ENCODE peak calls at places on chromosomes 1 and 21, in eight cellular contexts. F, I, L, T, M, U, G and W are unnamed samples.

GRCh38 chr1:152398812-152399698 is 15.0 kb downstream of the CRNN start:
- DNase-seq in I (no peak), U (no peak), L (peak), F (peak), G (no peak), M (peak), T (peak), W (peak)

GRCh38 chr1:60423181-60423780 is 349.7 kb upstream of the C1orf87 start:
- DNase-seq in I (no peak), L (no peak), U (no peak), T (no peak), F (no peak), M (no peak), G (peak), W (no peak)

GRCh38 chr1:2132222-2133038 is 62.1 kb downstream of the FAAP20 start:
- DNase-seq in F (peak), L (peak), T (peak), G (peak), I (peak), M (peak), U (peak), W (no peak)

GRCh38 chr21:42636535-42636914 is 16.9 kb upstream of the PDE9A start:
- DNase-seq in L (no peak), U (peak), F (peak), I (no peak), T (no peak), G (no peak), M (no peak), W (no peak)

GRCh38 chr1:17895401-17895800 is 140.3 kb downstream of the ACTL8 start:
- DNase-seq in I (no peak), T (no peak), F (no peak), U (no peak), M (no peak), G (no peak), L (no peak), W (no peak)

GRCh38 chr1:33117440-33118085 is 36.6 kb downstream of the AZIN2 start:
- DNase-seq in U (no peak), T (no peak), I (no peak), M (no peak), F (no peak), G (no peak), L (no peak), W (no peak)

GRCh38 chr1:194155962-194156361 is 969.5 kb upstream of the B3GALT2 start:
- DNase-seq in F (no peak), G (no peak), M (no peak), L (no peak), I (no peak), U (no peak), T (no peak), W (no peak)

GRCh38 chr1:20981903-20982695 is 194.6 kb downstream of the EIF4G3 start:
- DNase-seq in U (peak), L (peak), F (peak), M (no peak), G (peak), I (no peak), T (peak), W (no peak)

GRCh38 chr1:63368131-63368530 is 704 bp downstream of the ALG6 start:
- DNase-seq in T (peak), G (no peak), I (no peak), L (peak), U (peak), M (no peak), F (no peak), W (no peak)

GRCh38 chr1:177923441-177923840 is 46.4 kb downstream of the SEC16B start:
- DNase-seq in L (no peak), G (no peak), U (peak), M (no peak), I (no peak), T (no peak), F (no peak), W (no peak)

GRCh38 chr1:44355582-44356305 is 687 bp upstream of the ERI3 start:
- DNase-seq in T (no peak), U (no peak), I (no peak), G (no peak), F (no peak), M (peak), L (no peak), W (no peak)

GRCh38 chr1:234743866-234744581 is 134.0 kb upstream of the IRF2BP2 start:
- DNase-seq in L (peak), F (no peak), I (no peak), U (peak), M (peak), T (no peak), G (peak), W (no peak)

GRCh38 chr1:10249808-10250457 is 39.6 kb downstream of the KIF1B start:
- DNase-seq in F (no peak), U (no peak), L (no peak), G (no peak), I (no peak), M (no peak), T (no peak), W (no peak)

GRCh38 chr1:32774464-32774808 is 42.7 kb downstream of the YARS1 start:
- DNase-seq in M (peak), L (no peak), F (no peak), T (no peak), U (no peak), G (no peak), I (no peak), W (no peak)

GRCh38 chr21:23853796-23854379 is 1753.4 kb downstream of the MRPL39 start:
- DNase-seq in I (no peak), F (peak), U (peak), L (peak), T (no peak), G (peak), M (peak), W (no peak)

GRCh38 chr1:109532365-109533136 is 7.1 kb upstream of the GPR61 start:
- DNase-seq in U (peak), L (peak), F (peak), T (peak), M (peak), G (peak), I (peak), W (peak)

GRCh38 chr1:193367863-193368262 is 181.4 kb upstream of the B3GALT2 start:
- DNase-seq in T (no peak), L (no peak), F (no peak), G (no peak), M (no peak), U (no peak), I (no peak), W (no peak)

GRCh38 chr1:117757668-117758067 is 151.8 kb downstream of the TENT5C start:
- DNase-seq in U (peak), G (no peak), F (peak), I (no peak), L (no peak), T (no peak), M (no peak), W (no peak)

GRCh38 chr1:17919525-17920439 is 164.6 kb downstream of the ACTL8 start:
- DNase-seq in M (peak), F (peak), I (peak), T (no peak), L (peak), U (peak), G (no peak), W (peak)

GRCh38 chr1:119743776-119744597 is 24.7 kb downstream of the HMGCS2 start:
- DNase-seq in L (peak), F (peak), T (peak), M (peak), G (peak), U (peak), I (peak), W (peak)

GRCh38 chr1:55507578-55507931 is 292.4 kb upstream of the USP24 start:
- DNase-seq in U (no peak), I (no peak), G (no peak), M (no peak), T (no peak), L (no peak), F (no peak), W (no peak)

GRCh38 chr1:215606564-215607168 is 39.6 kb downstream of the KCTD3 start:
- DNase-seq in F (peak), I (no peak), G (no peak), L (peak), M (no peak), T (no peak), U (peak), W (no peak)

GRCh38 chr1:61181016-61181560 is 98.7 kb downstream of the NFIA start:
- DNase-seq in T (no peak), G (no peak), I (no peak), U (no peak), F (no peak), M (no peak), L (no peak), W (no peak)

GRCh38 chr1:162385280-162385623 is 3.7 kb downstream of the C1orf226 start:
- DNase-seq in L (no peak), U (no peak), I (no peak), M (no peak), G (no peak), F (no peak), T (no peak), W (no peak)

GRCh38 chr1:209871430-209871829 is 43.7 kb downstream of the UTP25 start:
- DNase-seq in M (no peak), T (no peak), F (no peak), I (no peak), U (no peak), G (no peak), L (no peak), W (no peak)

GRCh38 chr1:209871006-209871405 is 43.2 kb downstream of the UTP25 start:
- DNase-seq in M (no peak), I (no peak), G (no peak), U (no peak), T (no peak), L (no peak), F (no peak), W (no peak)

GRCh38 chr1:209870151-209870831 is 42.5 kb downstream of the UTP25 start:
- DNase-seq in M (no peak), I (no peak), F (no peak), L (no peak), T (no peak), U (peak), G (no peak), W (no peak)

GRCh38 chr1:209875510-209875909 is 47.7 kb downstream of the UTP25 start:
- DNase-seq in I (peak), T (peak), G (peak), L (peak), F (peak), M (peak), U (peak), W (peak)

GRCh38 chr1:209873067-209873810 is 45.5 kb downstream of the UTP25 start:
- DNase-seq in U (peak), F (peak), L (no peak), I (no peak), M (no peak), T (no peak), G (peak), W (no peak)
- H3K4me2 ChIP-seq in U (no peak), F (peak), L (no peak), I (no peak), M (no peak), T (no peak), G (no peak), W (peak)

DNA sequence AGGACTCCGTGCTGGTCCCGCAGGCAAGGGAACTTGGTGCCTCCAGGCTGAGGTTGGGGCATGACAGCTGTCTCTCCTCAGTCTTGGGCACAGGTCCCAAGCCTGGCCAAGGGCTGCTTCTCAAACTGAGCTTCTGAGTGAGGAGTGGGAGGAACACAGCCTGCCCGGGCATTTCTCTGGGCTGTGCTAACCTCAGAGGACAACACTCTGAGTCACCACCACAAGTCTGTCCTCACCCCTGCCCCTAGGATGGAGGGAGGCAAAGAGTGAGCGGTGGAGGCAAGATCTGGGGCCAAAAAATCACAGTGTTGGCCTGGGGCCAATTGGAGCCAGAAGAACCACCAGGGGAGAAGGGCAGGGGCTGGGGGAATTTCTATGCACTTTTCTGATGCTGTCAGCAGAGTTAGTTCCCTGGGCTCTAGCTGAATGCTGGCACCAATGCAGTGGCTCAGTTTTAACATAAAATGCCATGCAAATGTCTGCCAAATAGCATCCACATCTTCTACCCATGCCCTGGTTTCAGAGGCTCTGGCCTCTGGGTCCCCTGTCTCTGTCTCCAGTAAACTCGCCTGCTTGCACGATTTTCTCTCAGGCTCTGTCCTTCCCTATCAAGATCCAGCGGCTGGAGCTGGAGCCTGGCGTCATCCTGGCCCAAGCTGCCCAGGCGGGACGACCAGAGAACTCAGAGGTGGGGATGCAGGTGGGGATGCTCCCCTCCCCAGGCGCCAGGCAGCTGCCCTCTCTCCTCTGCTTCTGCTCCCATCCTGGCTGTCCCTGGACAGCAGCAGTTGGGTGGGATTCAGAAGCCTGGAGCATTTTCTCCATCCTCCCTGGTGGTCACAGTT is 11.0 kb upstream of the CDK18 start:
- DNase-seq in U (peak), F (peak), M (peak), G (no peak), T (peak), L (no peak), I (no peak), W (no peak)
- H3K4me2 ChIP-seq in U (no peak), F (peak), M (no peak), G (no peak), T (peak), L (no peak), I (no peak), W (peak)

GRCh38 chr1:29122662-29122986 is 1.1 kb downstream of the TMEM200B start:
- DNase-seq in F (peak), L (peak), U (peak), G (peak), T (no peak), I (no peak), M (peak), W (no peak)
- H3K4me2 ChIP-seq in F (peak), L (peak), U (peak), G (peak), T (peak), I (peak), M (peak), W (peak)

GRCh38 chr1:3672231-3672970 is 20.1 kb downstream of the TP73 start:
- DNase-seq in I (no peak), F (no peak), U (no peak), G (no peak), L (no peak), T (no peak), M (no peak), W (no peak)

GRCh38 chr1:3669971-3670431 is 17.7 kb downstream of the TP73 start:
- DNase-seq in I (peak), M (no peak), T (no peak), U (no peak), L (no peak), F (no peak), G (no peak), W (no peak)

GRCh38 chr1:3669421-3669821 is 17.1 kb downstream of the TP73 start:
- DNase-seq in L (no peak), G (no peak), F (no peak), M (no peak), I (no peak), U (no peak), T (no peak), W (no peak)

GRCh38 chr1:3671371-3672180 is 19.3 kb downstream of the TP73 start:
- DNase-seq in U (no peak), I (peak), M (no peak), G (no peak), F (peak), T (no peak), L (no peak), W (no peak)

GRCh38 chr1:3670823-3671251 is 18.5 kb downstream of the TP73 start:
- DNase-seq in T (no peak), M (no peak), L (no peak), F (no peak), I (no peak), G (no peak), U (no peak), W (no peak)
- H3K4me2 ChIP-seq in T (no peak), M (no peak), L (no peak), F (no peak), I (no peak), G (no peak), U (no peak), W (peak)

DNA sequence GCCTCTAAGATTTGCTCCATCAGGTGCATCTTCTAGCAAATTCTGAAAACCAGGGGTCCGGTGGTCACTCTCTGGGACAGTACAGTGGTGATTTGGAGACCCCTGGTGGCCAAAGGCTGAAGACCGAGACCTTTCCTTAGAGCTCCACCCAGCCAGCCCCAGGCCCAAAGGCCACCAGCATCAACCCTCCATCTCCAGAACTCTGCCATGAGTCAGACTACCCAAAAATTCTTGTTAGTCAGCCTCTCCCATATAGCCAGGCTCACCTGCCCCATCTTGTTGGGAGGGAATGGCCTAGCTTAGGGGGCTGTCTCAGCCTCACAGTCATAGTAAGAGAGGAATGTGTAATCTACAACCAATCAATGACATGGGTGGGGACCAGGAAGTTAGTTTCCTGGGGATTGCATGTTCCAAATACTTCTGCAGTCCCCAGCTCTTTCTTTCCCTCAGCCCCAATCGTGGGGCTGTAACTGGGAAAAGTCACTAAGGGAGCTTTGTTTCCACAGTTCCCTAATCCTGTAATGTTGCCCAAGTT is 9.8 kb upstream of the COL8A2 start:
- DNase-seq in U (peak), M (peak), L (peak), I (peak), F (peak), G (peak), T (peak), W (no peak)
- H3K4me2 ChIP-seq in U (no peak), M (no peak), L (no peak), I (no peak), F (no peak), G (peak), T (no peak), W (no peak)

GRCh38 chr21:44616591-44616926 is 4.7 kb downstream of the KRTAP10-8 start:
- DNase-seq in I (no peak), U (no peak), L (no peak), M (no peak), F (no peak), G (no peak), T (no peak), W (no peak)
- H3K4me2 ChIP-seq in I (no peak), U (no peak), L (no peak), M (no peak), F (no peak), G (no peak), T (no peak), W (no peak)

GRCh38 chr21:39700318-39700717 is 44.7 kb upstream of the IGSF5 start:
- DNase-seq in I (no peak), L (no peak), M (no peak), T (no peak), G (no peak), U (no peak), F (no peak), W (no peak)
- H3K4me2 ChIP-seq in I (no peak), L (no peak), M (no peak), T (no peak), G (no peak), U (no peak), F (no peak), W (no peak)

GRCh38 chr1:200365897-200366426 is 43.9 kb downstream of the ZNF281 start:
- DNase-seq in T (no peak), U (no peak), M (no peak), I (no peak), F (no peak), G (no peak), L (peak), W (no peak)

GRCh38 chr1:200366577-200367253 is 43.1 kb downstream of the ZNF281 start:
- DNase-seq in I (no peak), U (no peak), G (no peak), L (no peak), T (no peak), M (no peak), F (no peak), W (no peak)

GRCh38 chr1:200364121-200364759 is 45.6 kb downstream of the ZNF281 start:
- DNase-seq in U (peak), M (peak), T (peak), L (peak), I (peak), F (peak), G (peak), W (no peak)

GRCh38 chr1:200363200-200363933 is 46.5 kb downstream of the ZNF281 start:
- DNase-seq in F (peak), G (peak), T (no peak), M (no peak), I (no peak), U (no peak), L (no peak), W (no peak)

DNA sequence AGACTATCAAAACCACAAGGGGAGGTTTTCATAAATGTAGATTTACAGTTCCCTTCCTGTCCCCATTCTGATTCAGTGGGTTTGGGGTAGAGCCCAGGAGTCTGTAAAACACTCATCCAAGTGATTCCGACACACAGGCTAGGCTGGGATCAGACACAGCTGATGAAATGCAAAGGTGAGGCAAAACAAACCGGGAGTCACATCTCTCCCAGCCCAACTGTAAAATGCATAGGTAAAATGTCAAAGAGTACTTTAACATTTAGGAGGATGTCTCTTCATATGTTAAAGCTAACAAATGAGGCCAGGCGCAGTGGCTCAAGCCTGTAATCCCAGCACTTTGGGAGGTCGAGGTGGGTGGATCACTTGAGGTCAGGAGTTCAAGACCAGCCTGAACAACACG is 45.0 kb downstream of the ZNF281 start:
- DNase-seq in T (no peak), M (peak), I (peak), U (no peak), G (no peak), L (peak), F (peak), W (no peak)
- H3K4me2 ChIP-seq in T (no peak), M (no peak), I (peak), U (no peak), G (no peak), L (peak), F (peak), W (no peak)